ENCODE peak calls at places on chromosomes 3 and 15, in nine cellular contexts. F is gastrocnemius medialis, R is IMR-90, W is tibial nerve, T is WERI-Rb-1, K is heart left ventricle, I is transverse colon, U is OCI-LY7, O is esophagus squamous epithelium. X is an unnamed sample.

GRCh38 chr15:63052961-63053698 is 10.6 kb downstream of the TPM1 start:
- DNase-seq in F (peak; percentile 70), R (no peak), W (peak; percentile 76), T (peak; percentile 43), K (peak; percentile 70), I (peak; percentile 42), U (no peak), O (no peak), X (no peak)

GRCh38 chr3:179949428-179949827 is 87.3 kb downstream of the PEX5L start:
- DNase-seq in F (no peak), R (no peak), W (no peak), T (no peak), K (no peak), I (no peak), U (peak; percentile 78), O (no peak), X (no peak)

GRCh38 chr3:21142949-21143348 is 608.1 kb downstream of the ZNF385D start:
- DNase-seq in F (no peak), R (no peak), W (no peak), T (no peak), K (no peak), I (no peak), U (no peak), O (no peak), X (no peak)

GRCh38 chr3:141065258-141065657 is 14.1 kb downstream of the SPSB4 start:
- DNase-seq in F (no peak), R (no peak), W (no peak), T (no peak), K (no peak), I (no peak), U (no peak), O (no peak), X (no peak)

GRCh38 chr3:194487289-194488006 is 646 bp upstream of the ATP13A3 start:
- DNase-seq in F (peak; percentile 18), R (no peak), W (peak; percentile 50), T (no peak), K (peak; percentile 65), I (peak; percentile 43), U (peak; percentile 72), O (no peak), X (peak; percentile 86)

GRCh38 chr3:77605308-77605707 is 565.4 kb downstream of the ROBO2 start:
- DNase-seq in F (no peak), R (no peak), W (no peak), T (no peak), K (no peak), I (no peak), U (no peak), O (no peak), X (no peak)

GRCh38 chr3:36227982-36228381 is 152.3 kb upstream of the STAC start:
- DNase-seq in F (no peak), R (no peak), W (no peak), T (peak; percentile 30), K (no peak), I (no peak), U (no peak), O (no peak), X (no peak)

GRCh38 chr3:37111199-37111598 is 63.2 kb downstream of the LRRFIP2 start:
- DNase-seq in F (no peak), R (no peak), W (no peak), T (no peak), K (no peak), I (no peak), U (no peak), O (no peak), X (no peak)

GRCh38 chr3:131591394-131591990 is 88.7 kb upstream of the MRPL3 start:
- DNase-seq in F (no peak), R (peak; percentile 36), W (no peak), T (no peak), K (no peak), I (no peak), U (no peak), O (no peak), X (no peak)

GRCh38 chr15:69809421-69809820 is 288.3 kb downstream of the TLE3 start:
- DNase-seq in F (peak; percentile 37), R (no peak), W (no peak), T (no peak), K (no peak), I (no peak), U (no peak), O (no peak), X (no peak)

GRCh38 chr3:33578325-33579180 is 138.3 kb upstream of the UBP1 start:
- DNase-seq in F (no peak), R (peak; percentile 35), W (no peak), T (no peak), K (no peak), I (no peak), U (no peak), O (no peak), X (no peak)

GRCh38 chr15:92399271-92399670 is 5.6 kb downstream of the ST8SIA2 start:
- DNase-seq in F (no peak), R (no peak), W (no peak), T (no peak), K (no peak), I (no peak), U (no peak), O (no peak), X (no peak)

GRCh38 chr3:14290631-14291385 is 111.6 kb upstream of the SLC6A6 start:
- DNase-seq in F (no peak), R (no peak), W (no peak), T (no peak), K (no peak), I (peak; percentile 32), U (no peak), O (no peak), X (no peak)

GRCh38 chr3:13229291-13229949 is 156.2 kb upstream of the IQSEC1 start:
- DNase-seq in F (no peak), R (peak; percentile 7), W (no peak), T (peak; percentile 69), K (no peak), I (no peak), U (peak; percentile 72), O (no peak), X (no peak)

GRCh38 chr15:58770519-58770856 is 614 bp upstream of the MINDY2 start:
- DNase-seq in F (no peak), R (peak; percentile 84), W (peak; percentile 10), T (no peak), K (no peak), I (peak; percentile 16), U (peak; percentile 56), O (no peak), X (no peak)

GRCh38 chr3:194775266-194775665 is 89.6 kb downstream of the FAM43A start:
- DNase-seq in F (no peak), R (no peak), W (no peak), T (no peak), K (no peak), I (no peak), U (no peak), O (no peak), X (no peak)

DNA sequence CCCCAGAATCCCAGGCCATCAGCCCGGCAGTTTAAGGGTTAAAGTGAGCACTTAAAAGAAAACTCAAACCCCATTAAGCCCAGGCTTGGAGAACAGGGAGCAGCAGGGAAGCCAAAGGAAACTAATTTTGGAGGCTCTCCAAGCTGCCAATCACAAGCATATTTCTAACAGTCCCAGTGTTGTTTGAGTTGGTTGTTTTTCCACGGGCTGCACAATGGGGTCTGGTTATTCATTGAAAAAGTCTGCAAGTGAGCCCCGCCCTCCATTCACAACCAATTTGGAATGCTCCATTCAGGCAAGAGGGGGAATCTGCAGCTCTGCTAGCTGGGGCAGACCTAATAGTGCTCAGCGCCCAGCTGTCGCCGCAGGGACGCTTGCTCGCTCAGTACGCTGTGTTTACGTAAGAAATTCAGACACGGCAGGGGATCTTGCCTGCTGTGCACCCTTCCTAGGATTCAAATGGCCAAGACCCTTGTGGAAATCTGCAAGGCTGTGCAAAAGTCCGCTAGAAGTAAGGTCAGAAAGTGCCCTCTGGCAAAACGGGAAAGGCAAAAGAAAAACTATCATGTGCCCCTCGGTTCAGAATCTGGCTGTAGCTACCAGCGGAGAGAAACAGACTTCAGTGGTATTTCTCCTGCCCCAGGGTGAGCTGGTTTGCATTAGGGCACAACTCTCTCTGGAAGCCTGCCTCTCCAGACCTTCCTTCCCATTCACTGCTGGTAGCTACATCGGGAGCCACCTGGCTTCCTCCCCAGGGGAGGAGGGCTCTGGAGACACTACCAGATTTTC is 11.0 kb downstream of the ETV5 start:
- DNase-seq in F (no peak), R (peak; percentile 78), W (peak; percentile 33), T (peak; percentile 80), K (peak; percentile 75), I (peak; percentile 67), U (no peak), O (no peak), X (no peak)
- H3K36me3 ChIP-seq in F (no peaks in the 10 kb centered on the region), R (peaks cover 2% of the 10 kb centered on the region), W (no peaks in the 10 kb centered on the region), T (no peaks in the 10 kb centered on the region), K (no peaks in the 10 kb centered on the region), I (no peaks in the 10 kb centered on the region), U (no peaks in the 10 kb centered on the region), O (no peaks in the 10 kb centered on the region), X (peaks cover 2% of the 10 kb centered on the region)

GRCh38 chr15:44289352-44289790 is 852 bp downstream of the GOLM2 start:
- DNase-seq in F (no peak), R (no peak), W (no peak), T (no peak), K (no peak), I (no peak), U (peak; percentile 23), O (no peak), X (no peak)

GRCh38 chr15:44286814-44287555 is 1.5 kb upstream of the GOLM2 start:
- DNase-seq in F (no peak), R (no peak), W (no peak), T (no peak), K (no peak), I (no peak), U (peak; percentile 20), O (no peak), X (no peak)
- TF ChIP-seq CTCF in F (peak; percentile 32), R (no peak), W (no peak), T (no peak), K (peak; percentile 40), I (peak; percentile 26), U (peak; percentile 32), O (peak; percentile 22), X (no peak)

DNA sequence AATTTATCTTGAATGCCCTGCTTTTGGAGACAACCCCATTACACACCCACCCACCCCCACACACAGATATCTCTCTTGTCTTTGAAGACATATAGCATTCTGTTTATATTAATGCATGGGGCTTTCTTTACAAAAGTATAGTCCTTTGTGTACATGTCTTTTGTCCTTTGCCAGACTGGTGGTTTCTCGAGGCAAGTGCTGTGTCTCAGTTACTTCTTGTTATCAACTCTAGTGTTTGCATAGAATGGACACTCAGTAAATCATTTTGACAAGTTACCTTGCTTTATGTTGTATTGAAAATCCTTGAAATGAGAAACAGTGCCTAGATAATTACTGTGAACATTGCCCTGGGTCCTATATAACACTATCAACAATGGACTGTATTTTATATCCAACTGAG is 33.9 kb downstream of the KBTBD8 start:
- DNase-seq in F (no peak), R (no peak), W (no peak), T (no peak), K (no peak), I (no peak), U (no peak), O (no peak), X (no peak)
- H3K36me3 ChIP-seq in F (no peaks in the 10 kb centered on the region), R (no peaks in the 10 kb centered on the region), W (no peaks in the 10 kb centered on the region), T (no peaks in the 10 kb centered on the region), K (no peaks in the 10 kb centered on the region), I (no peaks in the 10 kb centered on the region), U (no peaks in the 10 kb centered on the region), O (no peaks in the 10 kb centered on the region), X (no peaks in the 10 kb centered on the region)

GRCh38 chr15:61644550-61644949 is 415.4 kb upstream of the RORA start:
- DNase-seq in F (no peak), R (no peak), W (no peak), T (peak; percentile 28), K (no peak), I (no peak), U (no peak), O (no peak), X (no peak)
- TF ChIP-seq CTCF in F (no peak), R (no peak), W (no peak), T (no peak), K (no peak), I (no peak), U (no peak), O (no peak), X (no peak)